ENCODE peak calls at places on chromosomes 12 and 14, in five cellular contexts. V is GM12878, M is HepG2, E is K562, U is GM23338. Z is an unnamed sample.

GRCh38 chr12:3362751-3363150 is 128.3 kb upstream of the PRMT8 start:
- DNase-seq in M (no peak), E (no peak), V (no peak), U (no peak), Z (peak; percentile 4)

GRCh38 chr12:4977104-4977503 is 66.6 kb upstream of the KCNA5 start:
- DNase-seq in E (no peak), V (no peak), U (no peak), M (no peak), Z (no peak)

GRCh38 chr14:103301512-103302197 is 32.4 kb upstream of the EIF5 start:
- DNase-seq in V (no peak), E (peak; percentile 28), M (no peak), U (no peak), Z (no peak)

GRCh38 chr12:13152756-13153155 is 43.8 kb upstream of the EMP1 start:
- DNase-seq in V (no peak), E (no peak), U (no peak), M (no peak), Z (no peak)

GRCh38 chr12:25938581-25938980 is 19.9 kb upstream of the RASSF8 start:
- DNase-seq in M (no peak), E (no peak), V (no peak), U (no peak), Z (no peak)

GRCh38 chr14:35883677-35884293 is 57.6 kb downstream of the BRMS1L start:
- DNase-seq in E (no peak), U (peak; percentile 63), V (no peak), M (peak; percentile 50), Z (peak; percentile 43)

GRCh38 chr12:91551927-91552326 is 369.3 kb upstream of the DCN start:
- DNase-seq in U (no peak), M (no peak), E (no peak), V (no peak), Z (no peak)

GRCh38 chr14:76541594-76542219 is 165.8 kb downstream of the ESRRB start:
- DNase-seq in E (no peak), V (no peak), U (no peak), M (no peak), Z (no peak)

GRCh38 chr12:130916251-130916911 is 37.3 kb upstream of the ADGRD1 start:
- DNase-seq in E (peak; percentile 57), M (peak; percentile 42), V (peak; percentile 21), U (peak; percentile 85), Z (peak; percentile 56)

GRCh38 chr12:58583541-58583940 is 336.8 kb downstream of the LRIG3 start:
- DNase-seq in U (no peak), M (no peak), E (no peak), V (no peak), Z (peak; percentile 44)

GRCh38 chr14:41868396-41868795 is 261.7 kb downstream of the LRFN5 start:
- DNase-seq in M (no peak), E (no peak), V (no peak), U (peak; percentile 13), Z (no peak)

GRCh38 chr12:95630496-95630895 is 79.2 kb upstream of the USP44 start:
- DNase-seq in E (no peak), V (no peak), M (no peak), U (no peak), Z (no peak)

GRCh38 chr12:47602949-47603558 is 102.8 kb downstream of the RPAP3 start:
- DNase-seq in E (no peak), V (no peak), M (peak; percentile 2), U (peak; percentile 24), Z (no peak)

GRCh38 chr12:51368640-51369517 is 22.3 kb downstream of the GALNT6 start:
- DNase-seq in U (peak; percentile 55), E (peak; percentile 80), V (peak; percentile 95), M (no peak), Z (no peak)

GRCh38 chr12:105084251-105085250 is at the start of gene ALDH1L2:
- DNase-seq in M (peak; percentile 15), U (peak; percentile 91), E (peak; percentile 83), V (no peak), Z (peak; percentile 58)

GRCh38 chr12:25648460-25648859 is 95.4 kb upstream of the LMNTD1 start:
- DNase-seq in M (no peak), U (peak; percentile 41), E (no peak), V (no peak), Z (peak; percentile 63)

GRCh38 chr12:15700595-15700994 is 88.6 kb downstream of the EPS8 start:
- DNase-seq in V (peak; percentile 46), U (no peak), E (no peak), M (no peak), Z (peak; percentile 72)

GRCh38 chr14:75196468-75196867 is 20.1 kb upstream of the TMED10 start:
- DNase-seq in U (no peak), E (no peak), V (no peak), M (peak; percentile 84), Z (no peak)

GRCh38 chr12:119645535-119646059 is 22.3 kb upstream of the PRKAB1 start:
- DNase-seq in V (no peak), E (no peak), M (no peak), U (no peak), Z (no peak)

GRCh38 chr14:77071938-77072388 is 26.1 kb upstream of the CIPC start:
- DNase-seq in U (no peak), V (no peak), M (no peak), E (no peak), Z (no peak)

GRCh38 chr14:76153919-76154318 is 2.2 kb downstream of the GPATCH2L start:
- DNase-seq in V (no peak), U (no peak), E (no peak), M (no peak), Z (no peak)

GRCh38 chr12:96982671-96983070 is 75.6 kb downstream of the NEDD1 start:
- DNase-seq in E (no peak), M (no peak), V (no peak), U (no peak), Z (no peak)

GRCh38 chr12:22658214-22658613 is 33.2 kb downstream of the ETNK1 start:
- DNase-seq in U (no peak), M (no peak), E (no peak), V (no peak), Z (peak; percentile 5)

GRCh38 chr12:70154087-70154486 is 89.1 kb upstream of the CNOT2 start:
- DNase-seq in M (no peak), V (no peak), E (no peak), U (no peak), Z (no peak)

GRCh38 chr14:69828372-69828771 is 31.3 kb upstream of the SLC10A1 start:
- DNase-seq in M (no peak), E (no peak), V (no peak), U (no peak), Z (no peak)

GRCh38 chr14:75518625-75519024 is 3.6 kb upstream of the BATF start:
- DNase-seq in U (peak; percentile 91), V (no peak), M (peak; percentile 41), E (peak; percentile 43), Z (peak; percentile 55)

GRCh38 chr14:34778744-34779143 is 64.4 kb upstream of the CFL2 start:
- DNase-seq in M (no peak), V (no peak), U (no peak), E (no peak), Z (no peak)

GRCh38 chr12:46585854-46586621 is 213.5 kb upstream of the SLC38A2 start:
- DNase-seq in V (no peak), M (peak; percentile 93), U (peak; percentile 68), E (no peak), Z (peak; percentile 50)

GRCh38 chr12:112855375-112855774 is 51.4 kb upstream of the OAS1 start:
- DNase-seq in M (peak; percentile 15), U (peak; percentile 80), E (no peak), V (no peak), Z (peak; percentile 78)

GRCh38 chr12:123085730-123086487 is 65.0 kb downstream of the PITPNM2 start:
- DNase-seq in V (no peak), M (peak; percentile 68), E (no peak), U (no peak), Z (peak; percentile 96)

GRCh38 chr14:92880851-92881250 is 42.1 kb upstream of the CHGA start:
- DNase-seq in U (peak; percentile 90), M (peak; percentile 62), V (no peak), E (no peak), Z (peak; percentile 37)

GRCh38 chr14:91330111-91330696 is 85.7 kb upstream of the GPR68 start:
- DNase-seq in E (no peak), U (no peak), M (no peak), V (no peak), Z (no peak)

GRCh38 chr14:91329615-91330014 is 85.1 kb upstream of the GPR68 start:
- DNase-seq in U (no peak), V (no peak), M (no peak), E (no peak), Z (no peak)

GRCh38 chr14:91331761-91332447 is 85.7 kb downstream of the CCDC88C start:
- DNase-seq in U (no peak), M (no peak), V (no peak), E (no peak), Z (no peak)

GRCh38 chr14:91332448-91333059 is 85.1 kb downstream of the CCDC88C start:
- DNase-seq in V (no peak), E (no peak), M (peak; percentile 14), U (no peak), Z (no peak)

GRCh38 chr14:91330846-91331245 is 86.3 kb upstream of the GPR68 start:
- DNase-seq in E (no peak), U (no peak), V (no peak), M (no peak), Z (no peak)
- TF ChIP-seq JUNB in E (no peak), U (no peak), V (no peak), M (no peak), Z (no peak)

GRCh38 chr12:125262866-125263265 is 197.6 kb downstream of the AACS start:
- DNase-seq in V (no peak), U (no peak), M (no peak), E (no peak), Z (no peak)
- TF ChIP-seq REST in V (no peak), U (no peak), M (no peak), E (no peak), Z (no peak)

GRCh38 chr12:57039016-57039798 is 10.7 kb downstream of the MYO1A start:
- DNase-seq in E (peak; percentile 35), U (no peak), M (no peak), V (no peak), Z (no peak)

GRCh38 chr12:57033428-57033827 is 16.5 kb downstream of the MYO1A start:
- DNase-seq in M (no peak), V (no peak), E (no peak), U (no peak), Z (no peak)

GRCh38 chr12:57040750-57041149 is 9.2 kb downstream of the MYO1A start:
- DNase-seq in M (no peak), E (no peak), V (no peak), U (no peak), Z (no peak)

GRCh38 chr12:57042695-57043094 is 7.2 kb downstream of the MYO1A start:
- DNase-seq in E (no peak), U (no peak), M (no peak), V (no peak), Z (no peak)

DNA sequence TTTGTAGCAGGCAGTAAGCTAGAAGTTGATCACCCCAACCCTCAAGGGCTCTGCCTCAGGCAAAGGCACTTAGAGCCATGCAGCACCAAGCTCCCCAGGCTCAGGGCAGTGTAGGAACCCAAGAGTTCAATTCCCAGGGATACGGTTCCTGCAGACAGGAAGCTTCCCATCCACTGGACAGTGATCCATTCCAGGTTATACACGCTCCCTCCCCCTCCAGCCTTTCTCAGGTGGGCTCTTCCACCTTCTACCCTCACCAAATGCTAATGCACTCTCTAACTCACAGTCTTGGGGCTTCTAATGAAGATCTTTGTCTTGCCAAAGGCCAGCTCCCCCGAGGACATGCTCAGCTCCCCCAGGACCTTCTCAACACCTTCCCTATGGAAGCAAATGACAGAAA is 12.7 kb downstream of the MYO1A start:
- DNase-seq in U (no peak), M (no peak), E (no peak), V (no peak), Z (no peak)
- TF ChIP-seq JUNB in U (no peak), M (no peak), E (no peak), V (no peak), Z (no peak)

GRCh38 chr14:100544506-100545141 is 42.6 kb downstream of the BEGAIN start:
- DNase-seq in E (peak; percentile 41), U (no peak), M (no peak), V (no peak), Z (no peak)
- TF ChIP-seq REST in E (no peak), U (no peak), M (no peak), V (no peak), Z (no peak)